ENCODE peak calls at places on chromosomes 4 and X, in eight cellular contexts. S is effector memory CD8-positive, alpha-beta T cell; J is left colon; O is activated naive CD4-positive, alpha-beta T cell treated with Interleukin-2 at 50 U/mL for 16 hours; E is T-helper 1 cell; W is activated CD4-positive, alpha-beta T cell treated with anti-CD3 and anti-CD28 coated beads for 48 hours; U is HFF-Myc; C is HuH-7. A is an unnamed sample.

GRCh38 chrX:87391742-87392141 is 125.9 kb upstream of the KLHL4 start:
- DNase-seq in S (no peak), E (no peak), W (no peak), J (no peak), C (no peak), O (no peak), U (no peak), A (no peak)

GRCh38 chr4:8086751-8087445 is 71.7 kb downstream of the ABLIM2 start:
- DNase-seq in O (no peak), W (no peak), U (no peak), E (no peak), C (no peak), J (no peak), S (no peak), A (no peak)

GRCh38 chr4:169774466-169775445 is 17.0 kb upstream of the HPF1 start:
- DNase-seq in E (peak), J (no peak), C (peak), U (no peak), O (peak), S (no peak), W (peak), A (no peak)

GRCh38 chrX:68498044-68498507 is 775 bp upstream of the YIPF6 start:
- DNase-seq in U (no peak), W (no peak), E (no peak), J (no peak), S (no peak), O (no peak), C (peak), A (no peak)

GRCh38 chrX:39275500-39276068 is 474.3 kb downstream of the MID1IP1 start:
- DNase-seq in S (no peak), U (no peak), W (no peak), O (no peak), J (no peak), C (no peak), E (no peak), A (no peak)

GRCh38 chr4:68271851-68272756 is 26.6 kb upstream of the TMPRSS11B start:
- DNase-seq in S (no peak), J (no peak), O (no peak), E (peak), U (peak), W (no peak), C (peak), A (no peak)

GRCh38 chrX:121146059-121146628 is 98.7 kb downstream of the GLUD2 start:
- DNase-seq in W (no peak), C (no peak), S (no peak), O (no peak), E (no peak), U (no peak), J (no peak), A (no peak)

GRCh38 chrX:47483310-47484268 is 567 bp upstream of the ZNF41 start:
- DNase-seq in S (no peak), O (no peak), U (no peak), J (peak), E (no peak), C (no peak), W (no peak), A (no peak)

GRCh38 chr4:1784789-1785591 is 8.1 kb upstream of the FGFR3 start:
- DNase-seq in S (no peak), U (no peak), W (no peak), O (no peak), J (no peak), C (no peak), E (no peak), A (no peak)

GRCh38 chr4:13543648-13544555 is at the start of gene NKX3-2:
- DNase-seq in J (no peak), W (no peak), E (no peak), O (no peak), S (no peak), U (no peak), C (peak), A (no peak)

GRCh38 chrX:71541546-71542022 is 8.7 kb downstream of the OGT start:
- DNase-seq in U (no peak), E (peak), S (no peak), C (no peak), O (no peak), J (no peak), W (no peak), A (no peak)

GRCh38 chr4:163591614-163592020 is 97.1 kb downstream of the TMA16 start:
- DNase-seq in C (no peak), E (no peak), J (no peak), U (no peak), S (no peak), W (no peak), O (no peak), A (no peak)

GRCh38 chr4:127782275-127783025 is at the start of gene HSPA4L:
- DNase-seq in C (peak), O (peak), E (peak), S (no peak), J (peak), W (peak), U (peak), A (peak)

GRCh38 chrX:3820170-3820569 is 106.7 kb upstream of the PRKX start:
- DNase-seq in W (no peak), C (no peak), S (no peak), J (no peak), O (no peak), U (no peak), E (no peak), A (no peak)

GRCh38 chr4:37928896-37929537 is 31.2 kb upstream of the PTTG2 start:
- DNase-seq in U (no peak), J (no peak), W (no peak), O (no peak), C (no peak), E (peak), S (no peak), A (no peak)

GRCh38 chr4:89023140-89023539 is 33.8 kb downstream of the FAM13A start:
- DNase-seq in E (no peak), S (no peak), J (no peak), W (no peak), U (no peak), C (no peak), O (no peak), A (no peak)

GRCh38 chr4:143291334-143291733 is 45.3 kb upstream of the GAB1 start:
- DNase-seq in S (no peak), U (no peak), J (no peak), C (no peak), W (no peak), O (no peak), E (no peak), A (no peak)

GRCh38 chrX:46918434-46918833 is 6.2 kb downstream of the JADE3 start:
- DNase-seq in J (no peak), C (no peak), S (no peak), W (no peak), U (peak), E (no peak), O (no peak), A (no peak)

GRCh38 chr4:180058731-180059215 is 2184.4 kb upstream of the TENM3 start:
- DNase-seq in W (peak), J (peak), E (no peak), U (no peak), O (no peak), C (no peak), S (no peak), A (no peak)

GRCh38 chr4:91758487-91758886 is 545.3 kb upstream of the GRID2 start:
- DNase-seq in E (no peak), W (no peak), O (no peak), J (no peak), S (no peak), C (no peak), U (no peak), A (peak)

GRCh38 chr4:60962286-60962685 is 237.8 kb upstream of the ADGRL3 start:
- DNase-seq in O (no peak), J (no peak), E (no peak), U (no peak), W (no peak), S (no peak), C (no peak), A (no peak)

GRCh38 chrX:107728342-107729099 is 47.1 kb downstream of the TSC22D3 start:
- DNase-seq in S (no peak), O (no peak), J (no peak), U (no peak), W (no peak), C (no peak), E (no peak), A (no peak)

GRCh38 chrX:57227691-57228090 is 58.8 kb upstream of the FAAH2 start:
- DNase-seq in W (peak), O (no peak), E (peak), J (no peak), S (no peak), C (no peak), U (no peak), A (no peak)

GRCh38 chr4:115042496-115042895 is 70.9 kb downstream of the NDST4 start:
- DNase-seq in J (no peak), O (no peak), U (no peak), C (no peak), W (no peak), S (no peak), E (no peak), A (no peak)

GRCh38 chr4:153067376-153067775 is 131.3 kb downstream of the FHDC1 start:
- DNase-seq in O (no peak), C (no peak), E (no peak), S (no peak), U (peak), J (peak), W (no peak), A (no peak)

GRCh38 chr4:78426972-78427371 is 124.6 kb upstream of the ANXA3 start:
- DNase-seq in U (no peak), J (no peak), C (no peak), O (no peak), W (no peak), E (no peak), S (no peak), A (no peak)

A was measured in HS-27A.